ENCODE peak calls at places on chromosomes 7 and 10, in eight cellular contexts. N is suprapubic skin, F is A549, M is IMR-90, I is body of pancreas, Y is GM12878, W is transverse colon, E is sigmoid colon. U is an unnamed sample.

GRCh38 chr7:151348970-151349369 is 7.4 kb downstream of the NUB1 start:
- DNase-seq in I (no peak), Y (no peak), W (no peak), M (no peak), N (no peak), E (no peak), F (no peak), U (no peak)

GRCh38 chr10:94108200-94108599 is 114.5 kb downstream of the PLCE1 start:
- DNase-seq in M (peak), F (peak), Y (no peak), E (no peak), I (no peak), W (no peak), N (no peak), U (no peak)

GRCh38 chr10:97169911-97170693 is 15.7 kb downstream of the SLIT1 start:
- DNase-seq in M (no peak), N (no peak), Y (no peak), E (no peak), I (peak), W (peak), F (peak), U (peak)

GRCh38 chr7:70700055-70700934 is 431.6 kb upstream of the GALNT17 start:
- DNase-seq in M (no peak), F (no peak), E (no peak), I (no peak), W (no peak), N (no peak), Y (no peak), U (no peak)

GRCh38 chr7:37683263-37684120 is at the start of gene GPR141:
- DNase-seq in W (no peak), M (no peak), I (peak), F (no peak), E (no peak), N (no peak), Y (peak), U (no peak)

GRCh38 chr10:123666318-123667291 is at the start of gene GPR26:
- DNase-seq in N (no peak), Y (no peak), E (no peak), I (no peak), M (no peak), W (no peak), F (no peak), U (no peak)

GRCh38 chr10:47160229-47160908 is 139.6 kb upstream of the GDF10 start:
- DNase-seq in W (no peak), M (no peak), N (no peak), Y (no peak), I (no peak), E (no peak), F (no peak), U (no peak)

GRCh38 chr7:50962962-50963374 is 180.3 kb upstream of the GRB10 start:
- DNase-seq in E (peak), W (peak), Y (no peak), F (peak), N (no peak), I (peak), M (no peak), U (no peak)

GRCh38 chr7:34759477-34760125 is 101.6 kb downstream of the NPSR1 start:
- DNase-seq in F (peak), N (no peak), Y (no peak), E (no peak), W (no peak), M (peak), I (no peak), U (no peak)

GRCh38 chr7:35647171-35647574 is 47.8 kb downstream of the HERPUD2 start:
- DNase-seq in N (no peak), I (peak), W (peak), F (no peak), Y (no peak), E (no peak), M (peak), U (no peak)

GRCh38 chr10:112383325-112383724 is 9.4 kb downstream of the ACSL5 start:
- DNase-seq in F (no peak), I (peak), W (peak), E (no peak), Y (no peak), N (no peak), M (peak), U (no peak)

GRCh38 chr7:18590744-18591340 is 95.3 kb downstream of the HDAC9 start:
- DNase-seq in Y (no peak), F (peak), M (peak), I (no peak), W (no peak), N (no peak), E (no peak), U (no peak)

GRCh38 chr10:115295213-115295805 is 202.1 kb downstream of the ATRNL1 start:
- DNase-seq in W (no peak), I (no peak), F (no peak), M (no peak), N (no peak), Y (no peak), E (no peak), U (peak)

GRCh38 chr10:109956454-109957091 is 33.3 kb upstream of the XPNPEP1 start:
- DNase-seq in M (peak), W (no peak), N (no peak), I (peak), F (peak), Y (no peak), E (no peak), U (no peak)

GRCh38 chr10:4101918-4102654 is 317.1 kb upstream of the KLF6 start:
- DNase-seq in N (no peak), Y (peak), M (no peak), E (no peak), W (no peak), F (no peak), I (no peak), U (no peak)

GRCh38 chr7:139452948-139453672 is 30.4 kb downstream of the KLRG2 start:
- DNase-seq in E (no peak), W (no peak), F (no peak), N (no peak), I (no peak), M (peak), Y (no peak), U (no peak)
- TF ChIP-seq CTCF in E (no peak), W (no peak), F (no peak), N (no peak), I (no peak), M (peak), Y (no peak), U (no peak)

GRCh38 chr10:90930070-90930837 is 9.4 kb upstream of the ANKRD1 start:
- DNase-seq in E (no peak), I (no peak), M (peak), W (no peak), F (peak), N (no peak), Y (no peak), U (no peak)
- TF ChIP-seq POLR2A in E (no peak), I (no peak), M (peak), W (no peak), F (no peak), N (no peak), Y (no peak), U (no peak)

GRCh38 chr7:130865408-130866236 is 131.6 kb upstream of the KLF14 start:
- DNase-seq in Y (no peak), I (no peak), N (no peak), W (no peak), E (no peak), M (peak), F (no peak), U (no peak)
- TF ChIP-seq CTCF in Y (no peak), I (no peak), N (no peak), W (peak), E (no peak), M (peak), F (no peak), U (no peak)

GRCh38 chr10:14879055-14879800 is 562 bp downstream of the SUV39H2 start:
- DNase-seq in E (no peak), I (peak), N (peak), M (no peak), F (no peak), Y (no peak), W (peak), U (no peak)

GRCh38 chr10:14876764-14877163 is 1.9 kb upstream of the SUV39H2 start:
- DNase-seq in N (no peak), E (no peak), Y (no peak), I (no peak), F (no peak), M (no peak), W (no peak), U (no peak)

GRCh38 chr10:14879801-14880193 is 1.1 kb downstream of the SUV39H2 start:
- DNase-seq in E (no peak), W (no peak), I (no peak), N (no peak), Y (no peak), F (no peak), M (no peak), U (no peak)

GRCh38 chr10:14880201-14880600 is 1.5 kb downstream of the SUV39H2 start:
- DNase-seq in E (no peak), N (no peak), M (no peak), W (no peak), I (no peak), F (no peak), Y (no peak), U (no peak)

GRCh38 chr10:14878266-14879054 is at the start of gene SUV39H2:
- DNase-seq in E (peak), W (peak), I (peak), M (peak), Y (peak), F (peak), N (peak), U (peak)
- TF ChIP-seq POLR2A in E (peak), W (peak), I (peak), M (peak), Y (peak), F (peak), N (peak), U (no peak)

DNA sequence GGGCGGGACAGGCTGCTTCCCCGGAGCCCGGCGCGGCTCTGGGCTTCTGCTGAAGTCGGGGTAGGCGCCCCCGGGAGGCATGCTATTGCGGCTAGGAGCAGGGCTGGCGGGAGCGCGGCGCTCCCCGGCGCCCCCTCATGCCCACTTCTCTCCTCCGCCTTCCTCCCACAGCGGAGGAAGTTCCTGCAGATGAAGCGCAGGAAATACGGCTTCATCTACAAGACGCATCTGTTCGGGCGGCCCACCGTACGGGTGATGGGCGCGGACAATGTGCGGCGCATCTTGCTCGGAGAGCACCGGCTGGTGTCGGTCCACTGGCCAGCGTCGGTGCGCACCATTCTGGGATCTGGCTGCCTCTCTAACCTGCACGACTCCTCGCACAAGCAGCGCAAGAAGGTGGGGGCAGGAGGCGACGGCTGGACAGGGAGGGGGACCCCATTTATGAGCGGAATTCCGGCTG is 474 bp downstream of the CYP26A1 start:
- DNase-seq in N (no peak), W (no peak), Y (no peak), F (peak), I (no peak), E (no peak), M (no peak), U (no peak)
- TF ChIP-seq CTCF in N (no peak), W (no peak), Y (no peak), F (peak), I (no peak), E (no peak), M (peak), U (no peak)

DNA sequence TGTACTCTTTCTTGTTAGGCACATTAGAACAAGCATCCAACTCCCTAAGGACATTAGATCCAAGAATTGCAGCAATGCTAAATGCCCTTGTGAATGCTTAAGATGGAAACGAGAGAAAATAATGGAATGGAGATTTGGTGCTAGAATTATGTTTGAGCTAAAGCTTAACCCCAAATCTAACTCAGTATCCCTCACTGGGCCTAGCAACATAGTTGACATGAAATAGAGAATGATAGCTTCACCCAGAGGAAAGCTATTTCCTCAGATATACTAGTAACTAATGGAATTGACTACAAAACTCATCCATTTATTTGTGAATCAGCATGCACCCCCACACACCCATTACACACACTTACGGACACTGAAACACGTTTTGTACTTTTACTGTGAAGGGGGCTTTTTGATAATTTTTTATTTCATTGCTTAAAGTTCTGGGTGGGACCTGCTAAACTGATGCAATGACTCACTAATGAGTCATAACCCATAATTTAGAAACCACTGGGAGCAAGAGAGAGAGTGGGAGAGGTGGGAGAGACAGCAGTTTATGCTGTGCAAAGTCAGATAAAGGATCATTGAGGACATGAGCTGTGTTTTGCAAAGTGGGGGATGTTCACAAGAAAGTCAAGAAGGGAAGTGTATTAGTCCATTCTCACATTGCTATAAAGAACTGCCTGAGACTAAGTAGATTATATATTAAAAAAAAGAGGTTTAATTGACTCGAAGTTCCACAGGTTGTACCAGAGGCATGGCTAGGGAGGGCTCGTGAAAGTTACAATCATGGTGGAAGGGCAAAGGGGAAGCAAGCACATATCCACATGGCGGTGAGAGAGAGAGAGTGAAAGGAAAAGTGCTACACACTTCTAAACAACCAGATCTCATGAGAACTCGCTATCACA is 382.7 kb downstream of the SFMBT2 start:
- DNase-seq in M (peak), F (no peak), E (no peak), Y (no peak), W (no peak), N (no peak), I (no peak), U (no peak)
- TF ChIP-seq POLR2A in M (no peak), F (no peak), E (no peak), Y (no peak), W (no peak), N (no peak), I (no peak), U (no peak)

GRCh38 chr7:2609001-2609411 is 22.8 kb upstream of the TTYH3 start:
- DNase-seq in N (no peak), Y (no peak), W (no peak), I (peak), F (peak), E (no peak), M (peak), U (no peak)
- TF ChIP-seq CTCF in N (no peak), Y (peak), W (no peak), I (no peak), F (peak), E (no peak), M (peak), U (no peak)

GRCh38 chr10:101693701-101694055 is 1.3 kb downstream of the FBXW4 start:
- DNase-seq in W (peak), F (peak), E (no peak), M (peak), I (peak), N (no peak), Y (no peak), U (no peak)

GRCh38 chr10:101696632-101697031 is 1.7 kb upstream of the FBXW4 start:
- DNase-seq in Y (no peak), N (no peak), F (no peak), M (no peak), I (no peak), W (no peak), E (no peak), U (no peak)

GRCh38 chr10:101695404-101695732 is 398 bp upstream of the FBXW4 start:
- DNase-seq in E (no peak), Y (no peak), N (no peak), F (no peak), I (no peak), W (no peak), M (no peak), U (no peak)

GRCh38 chr10:101694056-101694673 is 805 bp downstream of the FBXW4 start:
- DNase-seq in Y (no peak), N (peak), F (peak), E (peak), W (peak), M (peak), I (peak), U (peak)

DNA sequence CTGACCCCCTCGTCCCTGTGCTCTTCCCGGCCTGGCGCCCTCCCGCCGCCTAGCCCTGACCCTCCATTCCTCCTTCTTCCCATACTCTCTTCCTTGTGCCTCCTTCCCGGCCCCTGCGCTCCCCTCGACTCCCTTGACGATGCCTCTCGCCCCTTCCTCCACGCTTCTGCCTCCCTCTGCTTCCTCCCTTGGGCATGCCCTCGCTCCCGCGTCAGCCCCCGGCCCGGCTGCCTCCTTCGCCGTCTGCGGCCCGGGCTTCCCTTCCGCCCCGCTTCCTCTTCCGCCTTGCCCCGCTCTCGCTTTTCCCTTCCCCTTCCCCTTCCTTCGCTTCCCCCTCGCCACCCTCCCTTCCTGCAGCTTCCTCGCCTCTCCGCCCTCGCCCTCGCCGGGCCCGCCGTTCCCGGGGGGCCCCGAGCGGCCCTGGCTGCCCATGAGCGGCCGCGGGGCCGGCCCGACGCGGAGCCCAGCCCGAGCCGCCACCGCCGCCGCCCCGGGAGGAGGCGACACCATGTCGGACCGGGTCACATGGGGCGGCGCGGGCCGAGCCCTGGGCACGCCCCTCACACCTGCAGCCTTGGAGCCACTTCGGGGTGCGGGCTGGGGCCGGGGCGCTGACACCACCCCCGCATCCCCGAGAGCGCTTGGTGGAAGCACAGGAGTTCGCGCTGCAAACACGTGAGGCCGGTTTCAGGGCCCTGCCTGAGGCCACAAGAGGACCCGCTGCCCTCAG is at the start of gene FBXW4:
- DNase-seq in M (peak), N (peak), Y (no peak), F (peak), I (peak), W (peak), E (peak), U (peak)
- TF ChIP-seq POLR2A in M (peak), N (peak), Y (peak), F (peak), I (peak), W (peak), E (no peak), U (no peak)